ENCODE peak calls at places on chromosomes 6 and 20, in six cellular contexts. One of them, this sample, is unnamed.

GRCh38 chr20:57471496-57472210 is 53.3 kb downstream of the CTCFL start:
- DNase-seq in GM20000: no peak
- DNase-seq in stimulated activated naive B cell treated with anti-CD40 and anti-IgM and Interleukin-4, amounts not matched to agents 10 μg/mL and 1 μg/mL and 100 μg/mL, for 72 hours: no peak
- DNase-seq in fibroblast of pulmonary artery: no peak
- DNase-seq in endothelial cell: no peak
- DNase-seq in GM12865: no peak
- DNase-seq in this sample: no peak

GRCh38 chr6:45496085-45496433 is 118.3 kb upstream of the SUPT3H start:
- DNase-seq in GM20000: no peak
- DNase-seq in stimulated activated naive B cell treated with anti-CD40 and anti-IgM and Interleukin-4, amounts not matched to agents 10 μg/mL and 1 μg/mL and 100 μg/mL, for 72 hours: no peak
- DNase-seq in fibroblast of pulmonary artery: no peak
- DNase-seq in endothelial cell: no peak
- DNase-seq in GM12865: no peak
- DNase-seq in this sample: no peak

GRCh38 chr6:166068768-166069167 is 98.9 kb downstream of the TBXT start:
- DNase-seq in GM20000: no peak
- DNase-seq in stimulated activated naive B cell treated with anti-CD40 and anti-IgM and Interleukin-4, amounts not matched to agents 10 μg/mL and 1 μg/mL and 100 μg/mL, for 72 hours: no peak
- DNase-seq in fibroblast of pulmonary artery: no peak
- DNase-seq in endothelial cell: no peak
- DNase-seq in GM12865: no peak
- DNase-seq in this sample: no peak

GRCh38 chr20:56875052-56875663 is 246.1 kb downstream of the TFAP2C start:
- DNase-seq in GM20000: no peak
- DNase-seq in stimulated activated naive B cell treated with anti-CD40 and anti-IgM and Interleukin-4, amounts not matched to agents 10 μg/mL and 1 μg/mL and 100 μg/mL, for 72 hours: no peak
- DNase-seq in fibroblast of pulmonary artery: peak
- DNase-seq in endothelial cell: no peak
- DNase-seq in GM12865: no peak
- DNase-seq in this sample: no peak

GRCh38 chr6:28323813-28324424 is 12.0 kb downstream of the ZSCAN31 start:
- DNase-seq in GM20000: no peak
- DNase-seq in stimulated activated naive B cell treated with anti-CD40 and anti-IgM and Interleukin-4, amounts not matched to agents 10 μg/mL and 1 μg/mL and 100 μg/mL, for 72 hours: no peak
- DNase-seq in fibroblast of pulmonary artery: no peak
- DNase-seq in endothelial cell: no peak
- DNase-seq in GM12865: no peak
- DNase-seq in this sample: no peak

GRCh38 chr20:3805594-3806264 is 9.6 kb downstream of the CDC25B start:
- DNase-seq in GM20000: no peak
- DNase-seq in stimulated activated naive B cell treated with anti-CD40 and anti-IgM and Interleukin-4, amounts not matched to agents 10 μg/mL and 1 μg/mL and 100 μg/mL, for 72 hours: no peak
- DNase-seq in fibroblast of pulmonary artery: peak
- DNase-seq in endothelial cell: no peak
- DNase-seq in GM12865: no peak
- DNase-seq in this sample: no peak

GRCh38 chr6:158536891-158537798 is 22.7 kb upstream of the TMEM181 start:
- DNase-seq in GM20000: peak
- DNase-seq in stimulated activated naive B cell treated with anti-CD40 and anti-IgM and Interleukin-4, amounts not matched to agents 10 μg/mL and 1 μg/mL and 100 μg/mL, for 72 hours: no peak
- DNase-seq in fibroblast of pulmonary artery: peak
- DNase-seq in endothelial cell: peak
- DNase-seq in GM12865: no peak
- DNase-seq in this sample: peak

GRCh38 chr20:63768591-63769515 is 29.3 kb downstream of the SLC2A4RG start:
- DNase-seq in GM20000: no peak
- DNase-seq in stimulated activated naive B cell treated with anti-CD40 and anti-IgM and Interleukin-4, amounts not matched to agents 10 μg/mL and 1 μg/mL and 100 μg/mL, for 72 hours: no peak
- DNase-seq in fibroblast of pulmonary artery: no peak
- DNase-seq in endothelial cell: no peak
- DNase-seq in GM12865: no peak
- DNase-seq in this sample: peak

GRCh38 chr6:33638581-33638980 is 17.5 kb downstream of the ITPR3 start:
- DNase-seq in GM20000: no peak
- DNase-seq in stimulated activated naive B cell treated with anti-CD40 and anti-IgM and Interleukin-4, amounts not matched to agents 10 μg/mL and 1 μg/mL and 100 μg/mL, for 72 hours: no peak
- DNase-seq in fibroblast of pulmonary artery: no peak
- DNase-seq in endothelial cell: no peak
- DNase-seq in GM12865: no peak
- DNase-seq in this sample: no peak

GRCh38 chr20:19990911-19991707 is 26.1 kb upstream of the NAA20 start:
- DNase-seq in GM20000: no peak
- DNase-seq in stimulated activated naive B cell treated with anti-CD40 and anti-IgM and Interleukin-4, amounts not matched to agents 10 μg/mL and 1 μg/mL and 100 μg/mL, for 72 hours: no peak
- DNase-seq in fibroblast of pulmonary artery: no peak
- DNase-seq in endothelial cell: no peak
- DNase-seq in GM12865: no peak
- DNase-seq in this sample: no peak

GRCh38 chr20:49586967-49587587 is 19.1 kb upstream of the PTGIS start:
- DNase-seq in GM20000: no peak
- DNase-seq in stimulated activated naive B cell treated with anti-CD40 and anti-IgM and Interleukin-4, amounts not matched to agents 10 μg/mL and 1 μg/mL and 100 μg/mL, for 72 hours: no peak
- DNase-seq in fibroblast of pulmonary artery: peak
- DNase-seq in endothelial cell: no peak
- DNase-seq in GM12865: no peak
- DNase-seq in this sample: no peak

GRCh38 chr6:169847773-169848380 is 96.5 kb downstream of the ERMARD start:
- DNase-seq in GM20000: no peak
- DNase-seq in stimulated activated naive B cell treated with anti-CD40 and anti-IgM and Interleukin-4, amounts not matched to agents 10 μg/mL and 1 μg/mL and 100 μg/mL, for 72 hours: no peak
- DNase-seq in fibroblast of pulmonary artery: no peak
- DNase-seq in endothelial cell: no peak
- DNase-seq in GM12865: no peak
- DNase-seq in this sample: no peak

GRCh38 chr6:72760130-72760793 is 138.4 kb downstream of the KCNQ5 start:
- DNase-seq in GM20000: no peak
- DNase-seq in stimulated activated naive B cell treated with anti-CD40 and anti-IgM and Interleukin-4, amounts not matched to agents 10 μg/mL and 1 μg/mL and 100 μg/mL, for 72 hours: no peak
- DNase-seq in fibroblast of pulmonary artery: peak
- DNase-seq in endothelial cell: no peak
- DNase-seq in GM12865: no peak
- DNase-seq in this sample: no peak

GRCh38 chr6:113475392-113475791 is 381.8 kb upstream of the MARCKS start:
- DNase-seq in GM20000: no peak
- DNase-seq in stimulated activated naive B cell treated with anti-CD40 and anti-IgM and Interleukin-4, amounts not matched to agents 10 μg/mL and 1 μg/mL and 100 μg/mL, for 72 hours: no peak
- DNase-seq in fibroblast of pulmonary artery: no peak
- DNase-seq in endothelial cell: no peak
- DNase-seq in GM12865: no peak
- DNase-seq in this sample: no peak

GRCh38 chr6:105781248-105781647 is 304.9 kb upstream of the PRDM1 start:
- DNase-seq in GM20000: no peak
- DNase-seq in stimulated activated naive B cell treated with anti-CD40 and anti-IgM and Interleukin-4, amounts not matched to agents 10 μg/mL and 1 μg/mL and 100 μg/mL, for 72 hours: no peak
- DNase-seq in fibroblast of pulmonary artery: no peak
- DNase-seq in endothelial cell: no peak
- DNase-seq in GM12865: no peak
- DNase-seq in this sample: no peak

GRCh38 chr6:56890683-56891429 is 64.1 kb upstream of the BEND6 start:
- DNase-seq in GM20000: peak
- DNase-seq in stimulated activated naive B cell treated with anti-CD40 and anti-IgM and Interleukin-4, amounts not matched to agents 10 μg/mL and 1 μg/mL and 100 μg/mL, for 72 hours: no peak
- DNase-seq in fibroblast of pulmonary artery: peak
- DNase-seq in endothelial cell: no peak
- DNase-seq in GM12865: peak
- DNase-seq in this sample: no peak

GRCh38 chr20:43537921-43538854 is 20.6 kb upstream of the SGK2 start:
- DNase-seq in GM20000: peak
- DNase-seq in stimulated activated naive B cell treated with anti-CD40 and anti-IgM and Interleukin-4, amounts not matched to agents 10 μg/mL and 1 μg/mL and 100 μg/mL, for 72 hours: peak
- DNase-seq in fibroblast of pulmonary artery: peak
- DNase-seq in endothelial cell: peak
- DNase-seq in GM12865: peak
- DNase-seq in this sample: peak

GRCh38 chr20:60306105-60306504 is 347.9 kb downstream of the CDH26 start:
- DNase-seq in GM20000: no peak
- DNase-seq in stimulated activated naive B cell treated with anti-CD40 and anti-IgM and Interleukin-4, amounts not matched to agents 10 μg/mL and 1 μg/mL and 100 μg/mL, for 72 hours: no peak
- DNase-seq in fibroblast of pulmonary artery: no peak
- DNase-seq in endothelial cell: no peak
- DNase-seq in GM12865: no peak
- DNase-seq in this sample: no peak